ENCODE peak calls at places on chromosomes 4 and X, in four cellular contexts. C is suprapubic skin, R is tibial artery, Q is osteoblast. H is an unnamed sample. For H3K36me3 and H3K9me3, the result is how much of the 10 kb centered on the place peaks cover.

GRCh38 chrX:106436695-106437094 is 175.1 kb upstream of the RADX start:
- DNase-seq in C (no peak), R (no peak), Q (no peak), H (no peak)

GRCh38 chr4:41024556-41025491 is 189.5 kb downstream of the APBB2 start:
- DNase-seq in C (no peak), R (no peak), Q (no peak), H (no peak)

GRCh38 chrX:16136080-16136479 is 12.7 kb downstream of the GRPR start:
- DNase-seq in C (no peak), R (no peak), Q (no peak), H (no peak)

GRCh38 chr4:152709675-152710438 is 30.1 kb upstream of the TMEM154 start:
- DNase-seq in C (no peak), R (no peak), Q (peak), H (no peak)

GRCh38 chr4:129261584-129261983 is 165.6 kb downstream of the C4orf33 start:
- DNase-seq in C (no peak), R (no peak), Q (no peak), H (no peak)

GRCh38 chr4:48047421-48047844 is 30.9 kb downstream of the NIPAL1 start:
- DNase-seq in C (no peak), R (no peak), Q (no peak), H (no peak)

GRCh38 chr4:124980276-124980752 is 267.8 kb upstream of the ANKRD50 start:
- DNase-seq in C (no peak), R (no peak), Q (no peak), H (no peak)

GRCh38 chrX:44914532-44915198 is 41.7 kb downstream of the KDM6A start:
- DNase-seq in C (no peak), R (no peak), Q (peak), H (no peak)

GRCh38 chr4:75048208-75048879 is 115.4 kb downstream of the PARM1 start:
- DNase-seq in C (no peak), R (no peak), Q (no peak), H (no peak)

GRCh38 chr4:55008166-55009056 is 117.0 kb downstream of the KDR start:
- DNase-seq in C (no peak), R (no peak), Q (no peak), H (no peak)

GRCh38 chr4:121256887-121257426 is 92.8 kb upstream of the TNIP3 start:
- DNase-seq in C (no peak), R (no peak), Q (no peak), H (no peak)

GRCh38 chrX:18985186-18985435 is 1.2 kb upstream of the PHKA2 start:
- DNase-seq in C (no peak), R (no peak), Q (no peak), H (no peak)

GRCh38 chr4:10077101-10077491 is 39.5 kb downstream of the WDR1 start:
- DNase-seq in C (no peak), R (peak), Q (no peak), H (no peak)
- H3K36me3 ChIP-seq in C (half or more), R (half or more), Q (half or more), H (half or more)

GRCh38 chrX:617891-618290 is 12.7 kb upstream of the SHOX start:
- DNase-seq in C (no peak), R (no peak), Q (no peak), H (no peak)
- H3K9me3 ChIP-seq in C (under half), R (under half), Q (under half), H (under half)

GRCh38 chrX:6026980-6027379 is 201.7 kb downstream of the NLGN4X start:
- DNase-seq in C (no peak), R (no peak), Q (no peak), H (no peak)
- H3K36me3 ChIP-seq in C (under half), R (under half), Q (under half), H (under half)

DNA sequence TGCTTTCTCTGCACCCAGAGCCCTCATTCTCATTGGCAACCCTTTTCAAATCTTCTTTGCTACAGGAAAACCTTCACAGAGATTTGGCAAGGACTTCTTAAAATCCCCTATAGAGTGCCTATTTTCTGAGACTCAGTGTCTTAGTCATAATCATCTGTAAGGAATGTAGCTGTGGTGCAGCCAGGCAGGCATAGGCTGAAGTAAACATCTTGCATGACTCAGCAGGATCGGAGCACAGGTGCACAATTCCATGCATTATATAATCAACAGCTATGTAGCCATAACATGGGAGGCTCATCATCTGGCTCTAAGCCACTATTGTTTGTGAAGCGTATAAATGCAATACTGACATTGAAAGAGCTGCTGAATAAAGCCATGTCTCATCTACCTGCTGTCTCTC is 368.8 kb downstream of the MAGEE1 start:
- DNase-seq in C (no peak), R (no peak), Q (no peak), H (no peak)
- H3K9me3 ChIP-seq in C (under half), R (under half), Q (under half), H (under half)

GRCh38 chr4:189124791-189125190 is 815.9 kb upstream of the FRG1 start:
- DNase-seq in C (no peak), R (no peak), Q (no peak), H (no peak)
- H3K36me3 ChIP-seq in C (under half), R (under half), Q (under half), H (under half)

GRCh38 chr4:73208376-73208775 is 50.2 kb downstream of the ANKRD17 start:
- DNase-seq in C (no peak), R (no peak), Q (peak), H (no peak)
- H3K9me3 ChIP-seq in C (under half), R (under half), Q (under half), H (under half)

GRCh38 chr4:965766-966134 is 7.6 kb downstream of the DGKQ start:
- DNase-seq in C (no peak), R (no peak), Q (peak), H (no peak)
- H3K36me3 ChIP-seq in C (under half), R (under half), Q (under half), H (half or more)